ENCODE peak calls at places on chromosomes 13 and 19, in ten cellular contexts. T is RWPE1, K is dorsolateral prefrontal cortex, C is brain microvascular endothelial cell, E is mammary epithelial cell, H is hepatocyte, O is fibroblast of mammary gland, J is activated B cell treated with CpG ODN at 0.5 μM for 24 hours, N is foreskin fibroblast, W is HFFc6. V is an unnamed sample.

GRCh38 chr19:33473644-33474305 is 47.8 kb downstream of the PEPD start:
- DNase-seq in K (peak; percentile 31), C (peak; percentile 45), W (peak; percentile 70), N (peak; percentile 24), E (no peak), T (peak; percentile 15), J (no peak), H (no peak), O (peak; percentile 59), V (no peak)

GRCh38 chr19:36079389-36079788 is 24.7 kb downstream of the WDR62 start:
- DNase-seq in O (no peak), J (no peak), W (no peak), K (no peak), C (no peak), H (no peak), N (no peak), T (no peak), E (no peak), V (no peak)

GRCh38 chr13:27188239-27188638 is 16.6 kb upstream of the USP12 start:
- DNase-seq in O (no peak), N (no peak), W (no peak), J (no peak), E (no peak), H (no peak), K (no peak), C (no peak), T (no peak), V (no peak)

GRCh38 chr13:91154553-91154952 is 192.9 kb upstream of the MIR17HG start:
- DNase-seq in K (no peak), E (no peak), H (no peak), N (no peak), C (no peak), W (no peak), T (no peak), J (no peak), O (no peak), V (no peak)

GRCh38 chr13:112760440-112760839 is 70.6 kb downstream of the ATP11A start:
- DNase-seq in C (no peak), E (no peak), O (peak; percentile 66), N (peak; percentile 43), J (no peak), T (no peak), W (peak; percentile 34), H (no peak), K (no peak), V (no peak)

GRCh38 chr13:114298866-114299265 is 15.4 kb upstream of the CHAMP1 start:
- DNase-seq in J (no peak), C (no peak), E (no peak), T (no peak), N (no peak), H (no peak), O (peak; percentile 74), W (no peak), K (no peak), V (no peak)

GRCh38 chr13:112071011-112071901 is 4.3 kb downstream of the SOX1 start:
- DNase-seq in K (no peak), H (no peak), N (no peak), J (no peak), W (no peak), O (no peak), C (no peak), E (no peak), T (no peak), V (no peak)

GRCh38 chr19:10352764-10353671 is 13.6 kb upstream of the ICAM3 start:
- DNase-seq in J (no peak), T (no peak), C (no peak), W (no peak), O (peak; percentile 40), E (no peak), N (no peak), K (no peak), H (peak; percentile 85), V (no peak)

GRCh38 chr13:84651288-84651687 is 769.0 kb upstream of the SLITRK1 start:
- DNase-seq in C (peak; percentile 91), K (no peak), O (peak; percentile 94), N (peak; percentile 76), J (no peak), W (peak; percentile 81), E (peak; percentile 81), H (peak; percentile 41), T (peak; percentile 13), V (no peak)

GRCh38 chr19:34241513-34242337 is 12.6 kb upstream of the GARRE1 start:
- DNase-seq in K (no peak), W (no peak), H (peak; percentile 78), J (no peak), E (no peak), N (no peak), O (no peak), C (no peak), T (no peak), V (no peak)

GRCh38 chr19:10644351-10645007 is 9.7 kb upstream of the ILF3 start:
- DNase-seq in O (peak; percentile 65), J (peak; percentile 80), K (peak; percentile 81), W (peak; percentile 71), E (peak; percentile 59), C (peak; percentile 61), N (peak; percentile 64), H (peak; percentile 92), T (peak; percentile 90), V (no peak)

GRCh38 chr13:47109028-47109427 is 212.2 kb upstream of the HTR2A start:
- DNase-seq in T (no peak), C (no peak), E (peak; percentile 35), N (no peak), H (no peak), W (no peak), O (peak; percentile 15), K (no peak), J (no peak), V (no peak)

GRCh38 chr13:37134411-37135041 is 29.1 kb upstream of the CSNK1A1L start:
- DNase-seq in N (peak; percentile 28), K (no peak), C (peak; percentile 96), W (peak; percentile 69), O (peak; percentile 91), T (no peak), H (peak; percentile 28), E (no peak), J (no peak), V (peak; percentile 82)

GRCh38 chr13:20399961-20400360 is 125.7 kb downstream of the CRYL1 start:
- DNase-seq in O (no peak), J (no peak), C (no peak), N (no peak), K (no peak), W (no peak), E (no peak), T (no peak), H (no peak), V (no peak)

GRCh38 chr19:34766386-34766785 is 6.6 kb downstream of the ZNF599 start:
- DNase-seq in J (no peak), K (no peak), E (no peak), W (peak; percentile 19), N (peak; percentile 14), H (no peak), T (no peak), O (no peak), C (peak; percentile 66), V (no peak)

GRCh38 chr19:48512504-48513288 is 1.1 kb upstream of the LMTK3 start:
- DNase-seq in E (no peak), N (no peak), J (no peak), W (no peak), T (no peak), O (no peak), K (no peak), H (no peak), C (no peak), V (no peak)

GRCh38 chr13:102033719-102034446 is 368.0 kb downstream of the FGF14 start:
- DNase-seq in T (no peak), N (no peak), W (no peak), C (no peak), K (no peak), O (no peak), J (no peak), E (no peak), H (no peak), V (no peak)

GRCh38 chr19:12052571-12053169 is at the start of gene ZNF878:
- DNase-seq in O (peak; percentile 68), C (peak; percentile 81), T (peak; percentile 88), K (peak; percentile 85), E (peak; percentile 76), H (peak; percentile 96), W (peak; percentile 66), N (peak; percentile 75), J (peak; percentile 48), V (no peak)
- TF ChIP-seq CTCF in O (no peak), C (no peak), T (no peak), K (no peak), E (no peak), H (no peak), W (no peak), N (no peak), J (no peak), V (no peak)

GRCh38 chr13:59261928-59262488 is 901.7 kb downstream of the DIAPH3 start:
- DNase-seq in W (no peak), N (no peak), E (no peak), T (no peak), J (no peak), C (no peak), H (peak; percentile 18), O (no peak), K (no peak), V (no peak)
- TF ChIP-seq CTCF in W (no peak), N (no peak), E (peak; percentile 29), T (no peak), J (no peak), C (peak; percentile 65), H (peak; percentile 47), O (no peak), K (peak; percentile 39), V (peak; percentile 23)

GRCh38 chr19:28333909-28334308 is 879.0 kb downstream of the UQCRFS1 start:
- DNase-seq in K (no peak), W (no peak), E (no peak), C (no peak), O (no peak), J (no peak), T (no peak), N (no peak), H (no peak), V (no peak)
- TF ChIP-seq CTCF in K (no peak), W (no peak), E (no peak), C (no peak), O (no peak), J (no peak), T (no peak), N (no peak), H (no peak), V (no peak)

GRCh38 chr13:44435142-44435982 is 61.7 kb downstream of the SERP2 start:
- DNase-seq in C (peak; percentile 99), E (peak; percentile 97), K (peak; percentile 91), T (peak; percentile 97), O (peak; percentile 98), W (peak; percentile 97), H (peak; percentile 98), J (peak; percentile 78), N (peak; percentile 98), V (peak; percentile 82)
- TF ChIP-seq CTCF in C (no peak), E (no peak), K (no peak), T (no peak), O (no peak), W (no peak), H (no peak), J (no peak), N (no peak), V (no peak)